ENCODE peak calls at places on chromosomes 3 and 15, in seven cellular contexts. One of them, this sample, is unnamed.

GRCh38 chr3:191882289-191882688 is 421.3 kb downstream of the PYDC2 start:
- DNase-seq in body of pancreas: no peak
- DNase-seq in hepatocyte: no peak
- DNase-seq in colonic mucosa: no peak
- DNase-seq in fibroblast of mammary gland: no peak
- DNase-seq in GM23338: peak
- DNase-seq in GM06990: no peak
- DNase-seq in this sample: no peak

GRCh38 chr3:133742351-133743091 is 3.7 kb upstream of the TF start:
- DNase-seq in body of pancreas: no peak
- DNase-seq in hepatocyte: no peak
- DNase-seq in colonic mucosa: no peak
- DNase-seq in fibroblast of mammary gland: peak
- DNase-seq in GM23338: no peak
- DNase-seq in GM06990: no peak
- DNase-seq in this sample: no peak

GRCh38 chr3:43997788-43998373 is 243.8 kb upstream of the TOPAZ1 start:
- DNase-seq in body of pancreas: no peak
- DNase-seq in hepatocyte: no peak
- DNase-seq in colonic mucosa: no peak
- DNase-seq in fibroblast of mammary gland: peak
- DNase-seq in GM23338: peak
- DNase-seq in GM06990: peak
- DNase-seq in this sample: no peak

GRCh38 chr3:79521221-79521848 is 246.5 kb downstream of the ROBO1 start:
- DNase-seq in body of pancreas: no peak
- DNase-seq in hepatocyte: peak
- DNase-seq in colonic mucosa: no peak
- DNase-seq in fibroblast of mammary gland: peak
- DNase-seq in GM23338: peak
- DNase-seq in GM06990: no peak
- DNase-seq in this sample: no peak

GRCh38 chr15:82571722-82572222 is 31.5 kb upstream of the RPS17 start:
- DNase-seq in body of pancreas: peak
- DNase-seq in hepatocyte: peak
- DNase-seq in colonic mucosa: peak
- DNase-seq in fibroblast of mammary gland: peak
- DNase-seq in GM23338: peak
- DNase-seq in GM06990: no peak
- DNase-seq in this sample: no peak

GRCh38 chr15:75966073-75966472 is 46.2 kb downstream of the NRG4 start:
- DNase-seq in body of pancreas: no peak
- DNase-seq in hepatocyte: no peak
- DNase-seq in colonic mucosa: no peak
- DNase-seq in fibroblast of mammary gland: peak
- DNase-seq in GM23338: no peak
- DNase-seq in GM06990: no peak
- DNase-seq in this sample: no peak

GRCh38 chr3:5197022-5197421 is 9.5 kb downstream of the EDEM1 start:
- DNase-seq in body of pancreas: no peak
- DNase-seq in hepatocyte: no peak
- DNase-seq in colonic mucosa: no peak
- DNase-seq in fibroblast of mammary gland: peak
- DNase-seq in GM23338: no peak
- DNase-seq in GM06990: no peak
- DNase-seq in this sample: no peak

GRCh38 chr3:79297242-79297641 is 470.6 kb downstream of the ROBO1 start:
- DNase-seq in body of pancreas: no peak
- DNase-seq in hepatocyte: no peak
- DNase-seq in colonic mucosa: no peak
- DNase-seq in fibroblast of mammary gland: peak
- DNase-seq in GM23338: peak
- DNase-seq in GM06990: no peak
- DNase-seq in this sample: no peak

GRCh38 chr3:171374661-171375285 is 85.4 kb downstream of the TNIK start:
- DNase-seq in body of pancreas: no peak
- DNase-seq in hepatocyte: no peak
- DNase-seq in colonic mucosa: no peak
- DNase-seq in fibroblast of mammary gland: peak
- DNase-seq in GM23338: no peak
- DNase-seq in GM06990: no peak
- DNase-seq in this sample: no peak

GRCh38 chr3:57746156-57747125 is 9.7 kb upstream of the SLMAP start:
- DNase-seq in body of pancreas: no peak
- DNase-seq in hepatocyte: no peak
- DNase-seq in colonic mucosa: no peak
- DNase-seq in fibroblast of mammary gland: peak
- DNase-seq in GM23338: no peak
- DNase-seq in GM06990: no peak
- DNase-seq in this sample: no peak

GRCh38 chr3:65713016-65713415 is 325.7 kb downstream of the MAGI1 start:
- DNase-seq in body of pancreas: no peak
- DNase-seq in hepatocyte: peak
- DNase-seq in colonic mucosa: no peak
- DNase-seq in fibroblast of mammary gland: peak
- DNase-seq in GM23338: peak
- DNase-seq in GM06990: no peak
- DNase-seq in this sample: no peak

GRCh38 chr3:138914870-138915502 is 32.0 kb downstream of the FOXL2 start:
- DNase-seq in body of pancreas: no peak
- DNase-seq in hepatocyte: peak
- DNase-seq in colonic mucosa: no peak
- DNase-seq in fibroblast of mammary gland: peak
- DNase-seq in GM23338: peak
- DNase-seq in GM06990: no peak
- DNase-seq in this sample: no peak

GRCh38 chr15:34109775-34110663 is 8.1 kb downstream of the PGBD4 start:
- DNase-seq in body of pancreas: no peak
- DNase-seq in hepatocyte: peak
- DNase-seq in colonic mucosa: no peak
- DNase-seq in fibroblast of mammary gland: peak
- DNase-seq in GM23338: peak
- DNase-seq in GM06990: peak
- DNase-seq in this sample: no peak

GRCh38 chr3:141286856-141287255 is 55.2 kb downstream of the PXYLP1 start:
- DNase-seq in body of pancreas: no peak
- DNase-seq in hepatocyte: no peak
- DNase-seq in colonic mucosa: no peak
- DNase-seq in fibroblast of mammary gland: no peak
- DNase-seq in GM23338: no peak
- DNase-seq in GM06990: no peak
- DNase-seq in this sample: no peak

GRCh38 chr3:138408751-138409161 is 25.7 kb upstream of the ESYT3 start:
- DNase-seq in body of pancreas: no peak
- DNase-seq in hepatocyte: no peak
- DNase-seq in colonic mucosa: no peak
- DNase-seq in fibroblast of mammary gland: peak
- DNase-seq in GM23338: peak
- DNase-seq in GM06990: no peak
- DNase-seq in this sample: no peak

GRCh38 chr3:50320853-50321145 is 1.7 kb downstream of the HYAL2 start:
- DNase-seq in body of pancreas: no peak
- DNase-seq in hepatocyte: no peak
- DNase-seq in colonic mucosa: no peak
- DNase-seq in fibroblast of mammary gland: no peak
- DNase-seq in GM23338: no peak
- DNase-seq in GM06990: no peak
- DNase-seq in this sample: no peak

GRCh38 chr3:186369217-186369616 is 7.2 kb upstream of the DGKG start:
- DNase-seq in body of pancreas: no peak
- DNase-seq in hepatocyte: no peak
- DNase-seq in colonic mucosa: no peak
- DNase-seq in fibroblast of mammary gland: no peak
- DNase-seq in GM23338: no peak
- DNase-seq in GM06990: no peak
- DNase-seq in this sample: no peak

GRCh38 chr3:185746470-185746869 is 78.4 kb downstream of the IGF2BP2 start:
- DNase-seq in body of pancreas: no peak
- DNase-seq in hepatocyte: no peak
- DNase-seq in colonic mucosa: peak
- DNase-seq in fibroblast of mammary gland: no peak
- DNase-seq in GM23338: no peak
- DNase-seq in GM06990: no peak
- DNase-seq in this sample: no peak

GRCh38 chr15:41798607-41799487 is 24.6 kb downstream of the MAPKBP1 start:
- DNase-seq in body of pancreas: no peak
- DNase-seq in hepatocyte: no peak
- DNase-seq in colonic mucosa: no peak
- DNase-seq in fibroblast of mammary gland: peak
- DNase-seq in GM23338: no peak
- DNase-seq in GM06990: no peak
- DNase-seq in this sample: no peak

GRCh38 chr3:71784201-71784913 is 591 bp downstream of the PROK2 start:
- DNase-seq in body of pancreas: no peak
- DNase-seq in hepatocyte: no peak
- DNase-seq in colonic mucosa: no peak
- DNase-seq in fibroblast of mammary gland: no peak
- DNase-seq in GM23338: peak
- DNase-seq in GM06990: no peak
- DNase-seq in this sample: no peak
- H3K4me3 ChIP-seq in body of pancreas: no peak
- H3K4me3 ChIP-seq in hepatocyte: no peak
- H3K4me3 ChIP-seq in colonic mucosa: peak
- H3K4me3 ChIP-seq in fibroblast of mammary gland: no peak
- H3K4me3 ChIP-seq in GM23338: peak
- H3K4me3 ChIP-seq in GM06990: no peak
- H3K4me3 ChIP-seq in this sample: no peak

GRCh38 chr15:44812029-44812517 is 75.7 kb downstream of the TRIM69 start:
- DNase-seq in body of pancreas: peak
- DNase-seq in hepatocyte: peak
- DNase-seq in colonic mucosa: peak
- DNase-seq in fibroblast of mammary gland: no peak
- DNase-seq in GM23338: no peak
- DNase-seq in GM06990: no peak
- DNase-seq in this sample: no peak
- TF ChIP-seq CTCF in body of pancreas: no peak
- TF ChIP-seq CTCF in hepatocyte: no peak
- TF ChIP-seq CTCF in colonic mucosa: no peak
- TF ChIP-seq CTCF in fibroblast of mammary gland: no peak
- TF ChIP-seq CTCF in GM23338: no peak
- TF ChIP-seq CTCF in GM06990: no peak
- TF ChIP-seq CTCF in this sample: no peak

GRCh38 chr3:76442374-76442915 is 597.5 kb upstream of the ROBO2 start:
- DNase-seq in body of pancreas: no peak
- DNase-seq in hepatocyte: no peak
- DNase-seq in colonic mucosa: no peak
- DNase-seq in fibroblast of mammary gland: no peak
- DNase-seq in GM23338: no peak
- DNase-seq in GM06990: no peak
- DNase-seq in this sample: no peak

GRCh38 chr3:76438971-76439370 is 600.9 kb upstream of the ROBO2 start:
- DNase-seq in body of pancreas: no peak
- DNase-seq in hepatocyte: no peak
- DNase-seq in colonic mucosa: no peak
- DNase-seq in fibroblast of mammary gland: no peak
- DNase-seq in GM23338: no peak
- DNase-seq in GM06990: no peak
- DNase-seq in this sample: no peak

GRCh38 chr3:76432396-76432795 is 607.5 kb upstream of the ROBO2 start:
- DNase-seq in body of pancreas: no peak
- DNase-seq in hepatocyte: no peak
- DNase-seq in colonic mucosa: no peak
- DNase-seq in fibroblast of mammary gland: no peak
- DNase-seq in GM23338: no peak
- DNase-seq in GM06990: no peak
- DNase-seq in this sample: no peak

DNA sequence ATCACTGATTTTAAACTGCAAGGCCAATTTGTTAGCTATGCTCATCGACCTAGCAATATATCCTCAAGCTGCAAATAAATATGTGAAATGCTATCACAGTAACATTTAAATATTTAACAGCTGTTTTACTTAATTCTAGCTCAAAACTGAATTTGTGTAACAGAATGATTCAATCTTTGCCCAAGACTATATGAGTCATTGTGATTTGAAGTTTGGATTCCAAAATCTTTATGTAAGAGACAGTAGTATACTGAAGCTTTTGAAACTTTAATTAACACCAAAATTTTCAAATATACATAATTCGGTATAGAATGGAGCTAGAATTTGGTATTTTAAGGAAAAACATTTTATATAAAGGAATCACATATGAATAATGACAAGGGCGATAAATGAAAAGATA is 603.0 kb upstream of the ROBO2 start:
- DNase-seq in body of pancreas: no peak
- DNase-seq in hepatocyte: no peak
- DNase-seq in colonic mucosa: no peak
- DNase-seq in fibroblast of mammary gland: peak
- DNase-seq in GM23338: no peak
- DNase-seq in GM06990: no peak
- DNase-seq in this sample: no peak
- H3K4me3 ChIP-seq in body of pancreas: no peak
- H3K4me3 ChIP-seq in hepatocyte: no peak
- H3K4me3 ChIP-seq in colonic mucosa: no peak
- H3K4me3 ChIP-seq in fibroblast of mammary gland: no peak
- H3K4me3 ChIP-seq in GM23338: no peak
- H3K4me3 ChIP-seq in GM06990: no peak
- H3K4me3 ChIP-seq in this sample: no peak

DNA sequence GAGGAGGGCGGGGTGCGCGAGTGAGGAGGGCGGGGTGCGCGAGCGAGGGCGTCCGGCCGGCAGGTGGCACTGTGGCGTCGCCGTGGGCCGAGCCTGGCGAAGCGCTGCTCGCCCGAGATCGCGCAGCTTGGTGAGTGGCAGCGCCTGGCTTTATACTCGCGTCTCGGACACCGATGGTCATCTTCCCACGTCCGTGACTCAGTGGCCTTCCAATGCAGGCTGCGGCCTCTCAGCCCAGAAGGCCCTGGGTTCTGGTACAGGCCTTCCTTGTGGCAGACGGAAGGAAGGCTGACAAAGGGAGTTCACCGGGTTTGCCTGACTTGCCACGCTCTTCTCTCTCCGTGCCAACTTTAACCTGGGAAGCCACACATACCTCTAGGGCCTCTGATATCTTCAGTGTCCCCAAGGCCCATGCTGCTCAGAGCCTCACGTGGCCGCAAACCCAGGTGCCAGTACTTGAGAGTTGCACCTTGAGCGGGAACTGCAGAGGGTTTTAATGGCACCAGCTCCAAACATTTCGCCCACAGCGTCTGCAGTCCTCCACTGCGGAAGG is 195.3 kb upstream of the LYSMD4 start:
- DNase-seq in body of pancreas: peak
- DNase-seq in hepatocyte: peak
- DNase-seq in colonic mucosa: peak
- DNase-seq in fibroblast of mammary gland: peak
- DNase-seq in GM23338: peak
- DNase-seq in GM06990: peak
- DNase-seq in this sample: no peak
- TF ChIP-seq CTCF in body of pancreas: peak
- TF ChIP-seq CTCF in hepatocyte: peak
- TF ChIP-seq CTCF in colonic mucosa: peak
- TF ChIP-seq CTCF in fibroblast of mammary gland: no peak
- TF ChIP-seq CTCF in GM23338: no peak
- TF ChIP-seq CTCF in GM06990: peak
- TF ChIP-seq CTCF in this sample: peak

GRCh38 chr15:101099183-101099582 is 152.7 kb downstream of the CHSY1 start:
- DNase-seq in body of pancreas: no peak
- DNase-seq in hepatocyte: no peak
- DNase-seq in colonic mucosa: no peak
- DNase-seq in fibroblast of mammary gland: no peak
- DNase-seq in GM23338: no peak
- DNase-seq in GM06990: no peak
- DNase-seq in this sample: no peak
- H3K4me3 ChIP-seq in body of pancreas: no peak
- H3K4me3 ChIP-seq in hepatocyte: no peak
- H3K4me3 ChIP-seq in colonic mucosa: no peak
- H3K4me3 ChIP-seq in fibroblast of mammary gland: no peak
- H3K4me3 ChIP-seq in GM23338: no peak
- H3K4me3 ChIP-seq in GM06990: no peak
- H3K4me3 ChIP-seq in this sample: no peak